ENCODE peak calls at places on chromosome 22, in five cellular contexts. G, K, F, V and B are unnamed samples.

GRCh38 chr22:49724030-49724892 is 103.4 kb downstream of the BRD1 start:
- DNase-seq in G (no peak), V (peak), F (no peak), K (no peak), B (no peak)

GRCh38 chr22:18067548-18068341 is 10.0 kb upstream of the PEX26 start:
- DNase-seq in K (no peak), G (no peak), F (no peak), V (no peak), B (no peak)

GRCh38 chr22:38733329-38734202 is 22.2 kb downstream of the SUN2 start:
- DNase-seq in F (peak), V (peak), K (no peak), G (peak), B (no peak)

GRCh38 chr22:19996694-19997384 is 19.8 kb downstream of the ARVCF start:
- DNase-seq in K (no peak), F (no peak), V (no peak), G (no peak), B (no peak)

GRCh38 chr22:28029201-28029948 is 110.3 kb upstream of the PITPNB start:
- DNase-seq in K (no peak), F (no peak), G (peak), V (peak), B (no peak)

GRCh38 chr22:49532831-49533802 is 294.6 kb downstream of the BRD1 start:
- DNase-seq in K (no peak), V (no peak), F (no peak), G (no peak), B (no peak)

GRCh38 chr22:24466831-24467249 is 28.3 kb upstream of the UPB1 start:
- DNase-seq in F (no peak), G (peak), V (no peak), K (no peak), B (no peak)

GRCh38 chr22:17562906-17563870 is at the start of gene SLC25A18:
- DNase-seq in F (peak), K (peak), V (peak), G (peak), B (no peak)

GRCh38 chr22:23037429-23038333 is 32.6 kb upstream of the GNAZ start:
- DNase-seq in G (no peak), K (no peak), F (no peak), V (no peak), B (no peak)

GRCh38 chr22:23086787-23087186 is 16.5 kb downstream of the GNAZ start:
- DNase-seq in G (no peak), V (no peak), F (no peak), K (no peak), B (no peak)

GRCh38 chr22:49933236-49933921 is 14.9 kb downstream of the CRELD2 start:
- DNase-seq in G (no peak), K (no peak), V (no peak), F (no peak), B (no peak)

GRCh38 chr22:48918585-48919186 is 909.0 kb downstream of the BRD1 start:
- DNase-seq in F (peak), V (peak), G (no peak), K (no peak), B (no peak)

GRCh38 chr22:35863432-35863831 is 145.8 kb downstream of the APOL5 start:
- DNase-seq in F (no peak), G (no peak), K (no peak), V (no peak), B (peak)

GRCh38 chr22:40401532-40401931 is 31.1 kb downstream of the SGSM3 start:
- DNase-seq in V (no peak), K (no peak), G (no peak), F (no peak), B (no peak)

GRCh38 chr22:39907605-39908097 is 6.8 kb downstream of the GRAP2 start:
- DNase-seq in F (no peak), V (no peak), G (no peak), K (no peak), B (no peak)

GRCh38 chr22:20008221-20008995 is 8.2 kb downstream of the ARVCF start:
- DNase-seq in G (no peak), F (no peak), V (no peak), K (no peak), B (peak)

GRCh38 chr22:19179472-19180048 is 1.0 kb upstream of the SLC25A1 start:
- DNase-seq in K (peak), V (peak), G (peak), F (peak), B (peak)

GRCh38 chr22:43537019-43537585 is 125.3 kb downstream of the MPPED1 start:
- DNase-seq in G (no peak), V (no peak), K (no peak), F (no peak), B (peak)

GRCh38 chr22:41845380-41846267 is 12.7 kb downstream of the SREBF2 start:
- DNase-seq in K (no peak), G (no peak), V (no peak), F (no peak), B (no peak)

GRCh38 chr22:45583504-45583903 is 80.8 kb downstream of the FBLN1 start:
- DNase-seq in V (no peak), G (no peak), F (no peak), K (no peak), B (no peak)

GRCh38 chr22:25111579-25112517 is 87.8 kb upstream of the CRYBB3 start:
- DNase-seq in V (no peak), F (peak), G (peak), K (no peak), B (no peak)

GRCh38 chr22:24156915-24157782 is 24.1 kb upstream of the SUSD2 start:
- DNase-seq in K (peak), F (peak), V (peak), G (peak), B (peak)

GRCh38 chr22:50169774-50170341 is 673 bp upstream of the PANX2 start:
- DNase-seq in K (no peak), F (no peak), G (no peak), V (no peak), B (no peak)

GRCh38 chr22:33975841-33976240 is 55.6 kb upstream of the LARGE1 start:
- DNase-seq in F (no peak), V (no peak), K (no peak), G (no peak), B (peak)

GRCh38 chr22:43094085-43094484 is 4.9 kb upstream of the TTLL1 start:
- DNase-seq in K (no peak), V (no peak), G (no peak), F (peak), B (peak)

GRCh38 chr22:32413715-32414114 is 1.7 kb upstream of the RTCB start:
- DNase-seq in G (peak), K (no peak), V (no peak), F (no peak), B (no peak)

GRCh38 chr22:49417833-49418232 is 409.8 kb downstream of the BRD1 start:
- DNase-seq in G (no peak), V (no peak), K (no peak), F (no peak), B (no peak)

GRCh38 chr22:35140879-35141745 is 75.2 kb downstream of the ISX start:
- DNase-seq in F (peak), G (no peak), K (peak), V (peak), B (no peak)

GRCh38 chr22:50326959-50327710 is at the start of gene DENND6B:
- DNase-seq in K (peak), F (peak), V (peak), G (peak), B (peak)

GRCh38 chr22:44879301-44879680 is 126.9 kb downstream of the ARHGAP8 start:
- DNase-seq in G (no peak), V (no peak), K (no peak), F (peak), B (no peak)

GRCh38 chr22:24164823-24165379 is 16.4 kb upstream of the SUSD2 start:
- DNase-seq in F (no peak), K (no peak), G (no peak), V (no peak), B (no peak)

GRCh38 chr22:42473484-42474193 is 41.4 kb upstream of the NFAM1 start:
- DNase-seq in V (no peak), G (peak), F (no peak), K (peak), B (peak)

GRCh38 chr22:17578129-17578754 is 14.9 kb downstream of the SLC25A18 start:
- DNase-seq in G (peak), V (no peak), K (no peak), F (no peak), B (no peak)

GRCh38 chr22:17257578-17257977 is 38.3 kb upstream of the ADA2 start:
- DNase-seq in F (no peak), K (no peak), G (no peak), V (no peak), B (no peak)

GRCh38 chr22:48477031-48477721 is 1350.5 kb downstream of the BRD1 start:
- DNase-seq in V (no peak), G (no peak), F (peak), K (no peak), B (no peak)

GRCh38 chr22:35549338-35549737 is 8.7 kb downstream of the RASD2 start:
- DNase-seq in V (no peak), G (no peak), K (no peak), F (no peak), B (no peak)

GRCh38 chr22:47283616-47284270 is 521.3 kb downstream of the TBC1D22A start:
- DNase-seq in V (no peak), G (no peak), F (no peak), K (no peak), B (no peak)
- H2BK12ac ChIP-seq in V (no peak), G (no peak), F (no peak), K (no peak), B (no peak)

GRCh38 chr22:37069319-37069718 is 17.8 kb downstream of the KCTD17 start:
- DNase-seq in G (no peak), K (no peak), V (no peak), F (no peak), B (no peak)

GRCh38 chr22:37069719-37070118 is 18.2 kb downstream of the KCTD17 start:
- DNase-seq in K (no peak), V (no peak), F (no peak), G (no peak), B (no peak)

GRCh38 chr22:37070334-37070733 is 18.8 kb downstream of the KCTD17 start:
- DNase-seq in F (no peak), V (no peak), K (no peak), G (no peak), B (no peak)

GRCh38 chr22:37070744-37071143 is 19.2 kb downstream of the KCTD17 start:
- DNase-seq in K (no peak), G (no peak), F (no peak), V (no peak), B (no peak)

GRCh38 chr22:37068859-37069258 is 17.3 kb downstream of the KCTD17 start:
- DNase-seq in V (peak), K (no peak), F (peak), G (no peak), B (no peak)
- H3K9ac ChIP-seq in V (no peak), K (peak), F (no peak), G (no peak), B (no peak)

DNA sequence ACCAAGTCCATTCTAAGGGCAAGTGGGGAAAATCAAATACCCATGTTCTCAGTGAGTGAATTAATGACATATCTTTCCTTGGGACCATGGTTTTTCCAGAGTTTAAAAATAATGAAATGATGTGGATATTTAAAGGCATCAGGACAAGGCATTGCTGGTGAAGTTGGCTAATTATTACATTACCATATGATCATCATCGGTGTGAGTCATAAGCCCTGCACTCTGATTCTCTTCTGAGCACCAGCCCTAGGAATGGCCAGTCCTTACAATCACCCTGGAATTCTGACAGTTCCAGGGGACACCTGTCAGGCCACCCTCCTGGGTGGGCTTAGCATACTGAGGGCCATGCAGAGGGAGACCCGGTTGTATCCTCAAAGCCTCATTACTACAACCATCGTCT is 364.9 kb downstream of the MIAT start:
- DNase-seq in F (no peak), G (no peak), V (no peak), K (no peak), B (no peak)
- H2BK12ac ChIP-seq in F (no peak), G (no peak), V (no peak), K (peak), B (no peak)

DNA sequence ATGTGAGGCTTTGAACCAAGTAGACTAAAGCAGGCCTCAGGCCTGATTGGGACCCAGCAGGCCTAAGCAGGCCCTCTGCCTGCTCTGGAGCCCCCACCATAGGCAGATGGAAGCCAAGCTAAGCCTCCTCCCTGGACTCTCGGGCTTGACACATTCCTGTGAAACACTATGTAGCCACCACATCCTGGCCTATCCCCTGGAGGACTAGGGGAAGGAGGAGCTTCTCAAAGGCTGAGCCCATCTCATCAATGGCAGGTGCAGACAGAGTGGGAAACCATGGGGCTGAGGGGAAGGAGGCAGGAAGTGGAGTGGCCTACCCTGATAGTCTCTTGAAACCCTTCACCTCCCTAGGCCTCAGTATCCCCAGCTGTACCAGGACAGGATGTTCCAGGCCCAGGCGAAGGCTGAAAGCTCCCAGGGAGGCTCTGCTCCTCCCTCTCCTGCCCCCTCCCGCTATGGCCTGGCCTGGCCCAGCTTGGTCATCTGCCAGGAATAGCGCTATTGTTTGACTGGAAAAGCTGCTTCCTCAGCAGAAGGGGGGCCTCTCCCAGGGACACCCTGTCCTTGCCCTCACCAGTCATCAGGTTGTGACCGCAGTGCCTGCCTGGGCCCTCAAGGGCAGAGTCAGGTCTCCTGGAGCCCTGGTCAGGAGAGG is 1.5 kb upstream of the CASTOR1 start:
- DNase-seq in G (peak), K (peak), F (no peak), V (no peak), B (peak)
- H3K9ac ChIP-seq in G (peak), K (peak), F (no peak), V (no peak), B (no peak)